ENCODE peak calls at places on chromosomes 12 and 14, in ten cellular contexts. V is fibroblast of gingiva; A is AG09309; G is OCI-M1; C is neural crest cell; P is heart left ventricle; D is pons; Q is dorsolateral prefrontal cortex; U is A172; I is activated CD8-positive, alpha-beta memory T cell treated with anti-CD3 and anti-CD28 coated beads, Interleukin-2, amount 10 ng/mL, durations not matched to agents 7 days and 5 days. W is an unnamed sample.

GRCh38 chr14:105839425-105840265 is 313.3 kb downstream of the TMEM121 start:
- DNase-seq in V (no peak), A (no peak), G (no peak), C (no peak), P (no peak), D (no peak), Q (no peak), U (no peak), I (no peak), W (no peak)

GRCh38 chr12:90280564-90281058 is 572.0 kb upstream of the ATP2B1 start:
- DNase-seq in V (no peak), A (no peak), G (no peak), C (no peak), P (no peak), D (no peak), Q (no peak), U (peak; percentile 13), I (no peak), W (peak; percentile 63)

GRCh38 chr12:54428050-54429013 is 9.3 kb upstream of the ITGA5 start:
- DNase-seq in V (no peak), A (no peak), G (no peak), C (no peak), P (no peak), D (no peak), Q (no peak), U (peak; percentile 82), I (no peak), W (no peak)

GRCh38 chr14:72559227-72559626 is 334.7 kb downstream of the DPF3 start:
- DNase-seq in V (peak; percentile 24), A (no peak), G (no peak), C (no peak), P (no peak), D (no peak), Q (no peak), U (peak; percentile 65), I (no peak), W (peak; percentile 39)

GRCh38 chr12:6873094-6874006 is at the start of gene SPSB2:
- DNase-seq in V (peak; percentile 95), A (no peak), G (peak; percentile 99), C (peak; percentile 100), P (peak; percentile 98), D (peak; percentile 91), Q (peak; percentile 95), U (peak; percentile 71), I (peak; percentile 99), W (peak; percentile 91)

GRCh38 chr14:89641495-89642162 is 224.6 kb upstream of the FOXN3 start:
- DNase-seq in V (no peak), A (no peak), G (no peak), C (no peak), P (no peak), D (no peak), Q (no peak), U (no peak), I (peak; percentile 55), W (no peak)

GRCh38 chr12:109731806-109732205 is 18.2 kb downstream of the FAM222A start:
- DNase-seq in V (no peak), A (no peak), G (no peak), C (no peak), P (peak; percentile 8), D (no peak), Q (peak; percentile 2), U (no peak), I (no peak), W (no peak)

GRCh38 chr12:6323340-6323994 is 13.0 kb downstream of the PLEKHG6 start:
- DNase-seq in V (peak; percentile 95), A (peak; percentile 85), G (peak; percentile 88), C (peak; percentile 47), P (peak; percentile 59), D (peak; percentile 84), Q (no peak), U (peak; percentile 91), I (peak; percentile 65), W (peak; percentile 91)

GRCh38 chr14:50260511-50260910 is 29.1 kb upstream of the SOS2 start:
- DNase-seq in V (peak; percentile 54), A (peak; percentile 3), G (peak; percentile 66), C (no peak), P (no peak), D (peak; percentile 43), Q (no peak), U (peak; percentile 13), I (no peak), W (no peak)

GRCh38 chr12:72077111-72077820 is 138.6 kb downstream of the TPH2 start:
- DNase-seq in V (no peak), A (no peak), G (no peak), C (no peak), P (no peak), D (no peak), Q (no peak), U (peak; percentile 34), I (no peak), W (no peak)

GRCh38 chr14:36069535-36069900 is 107.0 kb downstream of the PTCSC3 start:
- DNase-seq in V (no peak), A (no peak), G (peak; percentile 62), C (peak; percentile 50), P (no peak), D (peak; percentile 83), Q (no peak), U (peak; percentile 67), I (no peak), W (no peak)

GRCh38 chr14:21626491-21627230 is 8.1 kb downstream of the OR10G2 start:
- DNase-seq in V (no peak), A (no peak), G (no peak), C (no peak), P (no peak), D (no peak), Q (no peak), U (no peak), I (no peak), W (no peak)

GRCh38 chr14:83163016-83163415 is 1629.4 kb upstream of the SEL1L start:
- DNase-seq in V (no peak), A (no peak), G (no peak), C (no peak), P (no peak), D (no peak), Q (no peak), U (no peak), I (no peak), W (no peak)

GRCh38 chr14:70018713-70019201 is 139.5 kb downstream of the SMOC1 start:
- DNase-seq in V (peak; percentile 44), A (no peak), G (peak; percentile 16), C (no peak), P (peak; percentile 41), D (peak; percentile 38), Q (no peak), U (no peak), I (peak; percentile 48), W (no peak)

GRCh38 chr14:32252030-32252670 is 49.1 kb upstream of the RNU6-8 start:
- DNase-seq in V (peak; percentile 57), A (peak; percentile 35), G (peak; percentile 79), C (peak; percentile 40), P (peak; percentile 37), D (peak; percentile 93), Q (peak; percentile 22), U (peak; percentile 52), I (peak; percentile 66), W (peak; percentile 53)

GRCh38 chr14:104436047-104436531 is 143.5 kb upstream of the C14orf180 start:
- DNase-seq in V (no peak), A (no peak), G (no peak), C (no peak), P (peak; percentile 87), D (peak; percentile 10), Q (no peak), U (peak; percentile 6), I (peak; percentile 38), W (no peak)

GRCh38 chr14:49908433-49908782 is 15.5 kb downstream of the ARF6 start:
- DNase-seq in V (no peak), A (no peak), G (no peak), C (no peak), P (no peak), D (no peak), Q (no peak), U (no peak), I (no peak), W (peak; percentile 22)

GRCh38 chr14:32925439-32925838 is 13.2 kb upstream of the NPAS3 start:
- DNase-seq in V (no peak), A (no peak), G (no peak), C (no peak), P (no peak), D (no peak), Q (no peak), U (no peak), I (no peak), W (no peak)

GRCh38 chr12:48105321-48105866 is 485 bp downstream of the SENP1 start:
- DNase-seq in V (no peak), A (no peak), G (peak; percentile 71), C (no peak), P (no peak), D (peak; percentile 21), Q (no peak), U (peak; percentile 3), I (no peak), W (no peak)

W was measured in RCC 7860.